ENCODE peak calls at places on chromosome 12, in eight cellular contexts. V is fibroblast of the aortic adventitia, F is psoas muscle, P is astrocyte of the spinal cord, D is AG04450, W is aorta, S is neural progenitor cell, B is H1. C is an unnamed sample.

GRCh38 chr12:110741371-110741770 is 1.3 kb downstream of the PPP1CC start:
- DNase-seq in V (peak), F (no peak), P (no peak), D (no peak), W (no peak), S (no peak), B (no peak), C (no peak)

GRCh38 chr12:122886851-122887816 is 8.8 kb downstream of the VPS37B start:
- DNase-seq in V (no peak), F (no peak), P (peak), D (no peak), W (no peak), S (peak), B (no peak), C (peak)

GRCh38 chr12:124919646-124920352 is 5.3 kb upstream of the UBC start:
- DNase-seq in V (no peak), F (no peak), P (peak), D (no peak), W (peak), S (peak), B (no peak), C (no peak)

GRCh38 chr12:21265932-21266331 is 68.8 kb downstream of the SLCO1A2 start:
- DNase-seq in V (no peak), F (no peak), P (no peak), D (no peak), W (no peak), S (no peak), B (no peak), C (no peak)

GRCh38 chr12:1130164-1130563 is 139.1 kb downstream of the ERC1 start:
- DNase-seq in V (peak), F (no peak), P (no peak), D (no peak), W (no peak), S (no peak), B (no peak), C (no peak)

GRCh38 chr12:12510141-12510540 is 52.5 kb downstream of the DUSP16 start:
- DNase-seq in V (peak), F (no peak), P (no peak), D (peak), W (no peak), S (no peak), B (no peak), C (peak)

GRCh38 chr12:64232201-64232600 is 10.1 kb upstream of the KICS2 start:
- DNase-seq in V (peak), F (no peak), P (no peak), D (no peak), W (no peak), S (no peak), B (no peak), C (no peak)

GRCh38 chr12:47943492-47944359 is 19.7 kb upstream of the TMEM106C start:
- DNase-seq in V (no peak), F (no peak), P (no peak), D (no peak), W (no peak), S (no peak), B (no peak), C (no peak)

GRCh38 chr12:47820631-47821345 is 1.1 kb upstream of the HDAC7 start:
- DNase-seq in V (peak), F (peak), P (peak), D (peak), W (peak), S (peak), B (no peak), C (peak)

GRCh38 chr12:7439579-7440505 is 4.1 kb downstream of the CD163L1 start:
- DNase-seq in V (peak), F (no peak), P (peak), D (peak), W (peak), S (peak), B (peak), C (peak)

GRCh38 chr12:50195832-50196231 is 28.7 kb upstream of the CERS5 start:
- DNase-seq in V (no peak), F (no peak), P (no peak), D (no peak), W (no peak), S (no peak), B (no peak), C (no peak)

GRCh38 chr12:50517456-50518048 is 12.8 kb downstream of the DIP2B start:
- DNase-seq in V (peak), F (no peak), P (peak), D (peak), W (no peak), S (no peak), B (no peak), C (peak)

GRCh38 chr12:18932715-18933114 is 194.8 kb downstream of the CAPZA3 start:
- DNase-seq in V (peak), F (no peak), P (no peak), D (peak), W (no peak), S (no peak), B (no peak), C (no peak)

GRCh38 chr12:1692895-1693294 is 2.0 kb downstream of the ADIPOR2 start:
- DNase-seq in V (no peak), F (no peak), P (no peak), D (no peak), W (no peak), S (no peak), B (no peak), C (no peak)

GRCh38 chr12:130482448-130482847 is 144.8 kb downstream of the PIWIL1 start:
- DNase-seq in V (no peak), F (no peak), P (no peak), D (no peak), W (no peak), S (peak), B (peak), C (no peak)

GRCh38 chr12:102436867-102437266 is 43.5 kb downstream of the IGF1 start:
- DNase-seq in V (no peak), F (no peak), P (no peak), D (no peak), W (no peak), S (no peak), B (no peak), C (no peak)

GRCh38 chr12:124862768-124863408 is 776 bp downstream of the SCARB1 start:
- DNase-seq in V (no peak), F (no peak), P (no peak), D (no peak), W (no peak), S (peak), B (no peak), C (no peak)

GRCh38 chr12:131829795-131830334 is 1.7 kb downstream of the MMP17 start:
- DNase-seq in V (no peak), F (no peak), P (no peak), D (no peak), W (peak), S (peak), B (no peak), C (no peak)

GRCh38 chr12:666766-667308 is 3.6 kb upstream of the NINJ2 start:
- DNase-seq in V (peak), F (no peak), P (peak), D (no peak), W (no peak), S (peak), B (no peak), C (no peak)

GRCh38 chr12:57103856-57104255 is 7.3 kb downstream of the STAT6 start:
- DNase-seq in V (no peak), F (no peak), P (no peak), D (no peak), W (no peak), S (no peak), B (no peak), C (no peak)
- H3K4me3 ChIP-seq in V (no peak), F (no peak), P (no peak), D (no peak), W (no peak), S (no peak), B (no peak), C (no peak)

GRCh38 chr12:90253142-90253541 is 544.5 kb upstream of the ATP2B1 start:
- DNase-seq in V (no peak), F (no peak), P (no peak), D (no peak), W (no peak), S (no peak), B (no peak), C (no peak)
- H3K4me3 ChIP-seq in V (no peak), F (no peak), P (no peak), D (no peak), W (no peak), S (no peak), B (no peak), C (no peak)

GRCh38 chr12:117130806-117131205 is 31.6 kb upstream of the TESC start:
- DNase-seq in V (no peak), F (no peak), P (no peak), D (no peak), W (no peak), S (no peak), B (no peak), C (no peak)

GRCh38 chr12:117129391-117129790 is 30.2 kb upstream of the TESC start:
- DNase-seq in V (no peak), F (no peak), P (no peak), D (no peak), W (no peak), S (no peak), B (no peak), C (no peak)

GRCh38 chr12:117139025-117139717 is 40.0 kb upstream of the TESC start:
- DNase-seq in V (no peak), F (no peak), P (no peak), D (no peak), W (no peak), S (no peak), B (no peak), C (no peak)

GRCh38 chr12:117134059-117134458 is 34.8 kb upstream of the TESC start:
- DNase-seq in V (no peak), F (no peak), P (no peak), D (no peak), W (no peak), S (no peak), B (no peak), C (no peak)

DNA sequence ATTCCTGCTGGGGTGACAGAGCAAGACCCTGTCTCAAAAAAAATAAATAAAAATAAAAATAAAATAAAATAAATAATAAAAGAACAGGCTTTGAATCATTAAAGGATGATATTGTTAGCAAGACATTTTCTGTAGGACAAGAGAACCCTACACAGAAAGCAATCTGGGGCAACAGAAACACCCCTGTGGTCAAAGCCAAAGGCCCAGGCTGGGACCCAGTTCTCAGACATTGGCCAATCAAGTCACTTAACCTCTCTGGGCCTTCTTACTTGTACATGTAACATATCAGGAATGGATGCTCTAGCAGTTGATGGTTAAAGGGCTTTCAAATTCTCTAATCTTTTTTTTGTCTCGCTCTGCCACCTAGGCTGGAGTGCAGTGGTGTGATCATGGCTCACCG is 35.5 kb upstream of the TESC start:
- DNase-seq in V (no peak), F (no peak), P (no peak), D (no peak), W (no peak), S (no peak), B (no peak), C (no peak)
- H3K4me3 ChIP-seq in V (no peak), F (no peak), P (no peak), D (no peak), W (no peak), S (no peak), B (no peak), C (no peak)

GRCh38 chr12:118357327-118358007 is 15.2 kb downstream of the TAOK3 start:
- DNase-seq in V (peak), F (no peak), P (peak), D (no peak), W (no peak), S (no peak), B (no peak), C (no peak)
- H3K4me3 ChIP-seq in V (no peak), F (no peak), P (no peak), D (no peak), W (no peak), S (no peak), B (no peak), C (no peak)

GRCh38 chr12:106132175-106133135 is 6.3 kb downstream of the NUAK1 start:
- DNase-seq in V (no peak), F (no peak), P (no peak), D (no peak), W (no peak), S (no peak), B (no peak), C (no peak)
- H3K4me3 ChIP-seq in V (no peak), F (no peak), P (no peak), D (no peak), W (no peak), S (no peak), B (peak), C (no peak)

GRCh38 chr12:95997276-95997675 is 1.1 kb upstream of the HAL start:
- DNase-seq in V (no peak), F (no peak), P (no peak), D (no peak), W (no peak), S (no peak), B (no peak), C (no peak)

GRCh38 chr12:95996034-95996658 is at the start of gene HAL:
- DNase-seq in V (no peak), F (no peak), P (no peak), D (no peak), W (no peak), S (no peak), B (no peak), C (no peak)

GRCh38 chr12:95995238-95996031 is 709 bp downstream of the HAL start:
- DNase-seq in V (no peak), F (no peak), P (no peak), D (no peak), W (no peak), S (no peak), B (no peak), C (no peak)

GRCh38 chr12:95994476-95994875 is 1.7 kb downstream of the HAL start:
- DNase-seq in V (no peak), F (no peak), P (no peak), D (no peak), W (no peak), S (no peak), B (no peak), C (no peak)

GRCh38 chr12:95993907-95994306 is 2.2 kb downstream of the HAL start:
- DNase-seq in V (no peak), F (no peak), P (no peak), D (no peak), W (no peak), S (no peak), B (no peak), C (no peak)
- H3K4me3 ChIP-seq in V (no peak), F (no peak), P (no peak), D (no peak), W (no peak), S (no peak), B (no peak), C (no peak)

DNA sequence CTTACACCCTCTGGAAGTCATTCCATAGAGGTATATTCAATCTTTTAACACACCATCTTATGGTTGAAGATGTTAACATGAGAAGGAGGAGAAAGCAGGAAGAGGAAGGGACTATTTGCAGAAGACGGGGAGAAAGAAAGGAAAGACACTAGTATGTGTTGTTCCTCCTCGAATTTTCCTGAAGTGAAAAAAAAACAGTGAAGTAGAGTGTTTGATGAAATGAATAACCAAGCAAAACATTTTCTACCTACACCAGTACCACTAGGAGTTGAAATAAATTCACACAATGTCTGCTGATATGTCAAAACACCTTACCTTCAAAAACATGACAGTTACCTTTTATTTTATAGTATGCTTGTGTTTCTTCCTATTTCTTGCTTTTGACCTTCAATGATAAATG is 1.4 kb upstream of the CNOT2 start:
- DNase-seq in V (no peak), F (no peak), P (no peak), D (no peak), W (no peak), S (no peak), B (no peak), C (no peak)
- H3K4me3 ChIP-seq in V (peak), F (peak), P (peak), D (peak), W (no peak), S (peak), B (peak), C (peak)

DNA sequence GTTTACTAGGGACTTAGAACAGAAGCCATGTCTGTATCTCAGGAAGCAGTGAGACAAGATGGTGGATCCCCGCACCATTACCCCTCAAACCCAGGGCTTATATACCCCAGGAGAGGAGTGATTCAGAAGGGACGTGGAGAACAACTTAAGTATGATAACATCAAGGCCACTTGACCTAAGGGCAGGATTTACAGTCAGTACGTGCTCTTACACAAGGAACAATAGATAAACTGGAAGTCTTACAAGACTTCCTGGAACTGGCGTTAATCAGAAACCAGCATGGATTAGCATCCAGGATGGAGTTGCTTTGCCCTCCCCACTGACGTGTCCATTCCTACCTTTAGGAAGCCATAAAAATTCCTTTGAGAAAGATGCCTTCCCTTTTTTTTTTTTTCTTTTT is 8.6 kb upstream of the ETFBKMT start:
- DNase-seq in V (peak), F (no peak), P (no peak), D (no peak), W (no peak), S (no peak), B (no peak), C (no peak)
- H3K4me3 ChIP-seq in V (no peak), F (no peak), P (no peak), D (no peak), W (no peak), S (no peak), B (no peak), C (no peak)

DNA sequence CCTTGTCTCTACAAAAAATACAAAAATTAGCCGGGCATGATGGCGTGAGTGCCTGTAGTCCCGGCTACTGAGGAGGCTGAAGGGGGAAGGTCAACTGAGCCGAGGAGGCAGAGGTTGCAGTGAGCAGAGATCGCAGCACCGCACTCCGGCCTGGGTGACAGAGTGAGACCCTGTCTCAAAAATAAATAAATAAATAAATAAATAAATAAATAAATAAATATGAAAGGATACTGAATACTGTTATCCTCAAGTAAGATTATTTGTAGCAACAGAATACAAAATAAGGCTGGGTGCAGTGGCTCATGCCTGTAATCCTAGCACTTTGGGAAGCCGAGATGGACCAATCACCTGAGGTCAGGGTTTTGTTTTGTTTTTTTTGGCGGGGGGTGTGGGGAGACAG is 1.9 kb downstream of the RNF41 start:
- DNase-seq in V (no peak), F (no peak), P (no peak), D (no peak), W (no peak), S (no peak), B (no peak), C (no peak)
- H3K4me3 ChIP-seq in V (peak), F (peak), P (no peak), D (peak), W (no peak), S (no peak), B (no peak), C (no peak)